ENCODE peak calls at places on chromosomes 12 and 14, in five cellular contexts. One of them, this sample, is unnamed.

GRCh38 chr14:23573384-23573783 is 5.2 kb downstream of the JPH4 start:
- DNase-seq in HFFc6: no peak
- DNase-seq in activated T-helper 2 cell treated with anti-CD3 and anti-CD28 coated beads, Interferon-gamma antibody, Interleukin-2, Interleukin-4, amounts not matched to agents 10 μg/mL and 5 μg/mL and 100 μg/mL, durations not matched to agents 14 hours and 24 hours and 36 hours: no peak
- DNase-seq in H4: no peak
- DNase-seq in HT1080: no peak
- DNase-seq in this sample: no peak

GRCh38 chr14:74571441-74571841 is 40.6 kb downstream of the LTBP2 start:
- DNase-seq in HFFc6: peak
- DNase-seq in activated T-helper 2 cell treated with anti-CD3 and anti-CD28 coated beads, Interferon-gamma antibody, Interleukin-2, Interleukin-4, amounts not matched to agents 10 μg/mL and 5 μg/mL and 100 μg/mL, durations not matched to agents 14 hours and 24 hours and 36 hours: no peak
- DNase-seq in H4: no peak
- DNase-seq in HT1080: no peak
- DNase-seq in this sample: peak

GRCh38 chr12:119154435-119154818 is 24.3 kb upstream of the HSPB8 start:
- DNase-seq in HFFc6: no peak
- DNase-seq in activated T-helper 2 cell treated with anti-CD3 and anti-CD28 coated beads, Interferon-gamma antibody, Interleukin-2, Interleukin-4, amounts not matched to agents 10 μg/mL and 5 μg/mL and 100 μg/mL, durations not matched to agents 14 hours and 24 hours and 36 hours: no peak
- DNase-seq in H4: no peak
- DNase-seq in HT1080: no peak
- DNase-seq in this sample: no peak

GRCh38 chr12:120711411-120711810 is 1.2 kb downstream of the UNC119B start:
- DNase-seq in HFFc6: no peak
- DNase-seq in activated T-helper 2 cell treated with anti-CD3 and anti-CD28 coated beads, Interferon-gamma antibody, Interleukin-2, Interleukin-4, amounts not matched to agents 10 μg/mL and 5 μg/mL and 100 μg/mL, durations not matched to agents 14 hours and 24 hours and 36 hours: no peak
- DNase-seq in H4: no peak
- DNase-seq in HT1080: no peak
- DNase-seq in this sample: no peak

GRCh38 chr12:40224439-40225291 is at the start of gene LRRK2:
- DNase-seq in HFFc6: peak
- DNase-seq in activated T-helper 2 cell treated with anti-CD3 and anti-CD28 coated beads, Interferon-gamma antibody, Interleukin-2, Interleukin-4, amounts not matched to agents 10 μg/mL and 5 μg/mL and 100 μg/mL, durations not matched to agents 14 hours and 24 hours and 36 hours: no peak
- DNase-seq in H4: peak
- DNase-seq in HT1080: peak
- DNase-seq in this sample: peak

GRCh38 chr12:47820631-47821345 is 1.1 kb upstream of the HDAC7 start:
- DNase-seq in HFFc6: peak
- DNase-seq in activated T-helper 2 cell treated with anti-CD3 and anti-CD28 coated beads, Interferon-gamma antibody, Interleukin-2, Interleukin-4, amounts not matched to agents 10 μg/mL and 5 μg/mL and 100 μg/mL, durations not matched to agents 14 hours and 24 hours and 36 hours: no peak
- DNase-seq in H4: peak
- DNase-seq in HT1080: peak
- DNase-seq in this sample: peak

GRCh38 chr14:80264698-80265097 is 53.4 kb upstream of the DIO2 start:
- DNase-seq in HFFc6: no peak
- DNase-seq in activated T-helper 2 cell treated with anti-CD3 and anti-CD28 coated beads, Interferon-gamma antibody, Interleukin-2, Interleukin-4, amounts not matched to agents 10 μg/mL and 5 μg/mL and 100 μg/mL, durations not matched to agents 14 hours and 24 hours and 36 hours: no peak
- DNase-seq in H4: no peak
- DNase-seq in HT1080: no peak
- DNase-seq in this sample: no peak

GRCh38 chr12:100375023-100375737 is 18.3 kb downstream of the SLC17A8 start:
- DNase-seq in HFFc6: no peak
- DNase-seq in activated T-helper 2 cell treated with anti-CD3 and anti-CD28 coated beads, Interferon-gamma antibody, Interleukin-2, Interleukin-4, amounts not matched to agents 10 μg/mL and 5 μg/mL and 100 μg/mL, durations not matched to agents 14 hours and 24 hours and 36 hours: no peak
- DNase-seq in H4: peak
- DNase-seq in HT1080: peak
- DNase-seq in this sample: no peak

GRCh38 chr14:83147006-83147405 is 1613.4 kb upstream of the SEL1L start:
- DNase-seq in HFFc6: no peak
- DNase-seq in activated T-helper 2 cell treated with anti-CD3 and anti-CD28 coated beads, Interferon-gamma antibody, Interleukin-2, Interleukin-4, amounts not matched to agents 10 μg/mL and 5 μg/mL and 100 μg/mL, durations not matched to agents 14 hours and 24 hours and 36 hours: no peak
- DNase-seq in H4: no peak
- DNase-seq in HT1080: peak
- DNase-seq in this sample: no peak

GRCh38 chr14:95220663-95221231 is 63.4 kb upstream of the DICER1 start:
- DNase-seq in HFFc6: no peak
- DNase-seq in activated T-helper 2 cell treated with anti-CD3 and anti-CD28 coated beads, Interferon-gamma antibody, Interleukin-2, Interleukin-4, amounts not matched to agents 10 μg/mL and 5 μg/mL and 100 μg/mL, durations not matched to agents 14 hours and 24 hours and 36 hours: no peak
- DNase-seq in H4: no peak
- DNase-seq in HT1080: peak
- DNase-seq in this sample: peak

GRCh38 chr14:104939666-104940410 is 15.2 kb downstream of the PLD4 start:
- DNase-seq in HFFc6: no peak
- DNase-seq in activated T-helper 2 cell treated with anti-CD3 and anti-CD28 coated beads, Interferon-gamma antibody, Interleukin-2, Interleukin-4, amounts not matched to agents 10 μg/mL and 5 μg/mL and 100 μg/mL, durations not matched to agents 14 hours and 24 hours and 36 hours: no peak
- DNase-seq in H4: no peak
- DNase-seq in HT1080: no peak
- DNase-seq in this sample: no peak

GRCh38 chr12:108996320-108996719 is 24.5 kb downstream of the SVOP start:
- DNase-seq in HFFc6: no peak
- DNase-seq in activated T-helper 2 cell treated with anti-CD3 and anti-CD28 coated beads, Interferon-gamma antibody, Interleukin-2, Interleukin-4, amounts not matched to agents 10 μg/mL and 5 μg/mL and 100 μg/mL, durations not matched to agents 14 hours and 24 hours and 36 hours: no peak
- DNase-seq in H4: no peak
- DNase-seq in HT1080: no peak
- DNase-seq in this sample: no peak

GRCh38 chr12:18888062-18888461 is 150.1 kb downstream of the CAPZA3 start:
- DNase-seq in HFFc6: no peak
- DNase-seq in activated T-helper 2 cell treated with anti-CD3 and anti-CD28 coated beads, Interferon-gamma antibody, Interleukin-2, Interleukin-4, amounts not matched to agents 10 μg/mL and 5 μg/mL and 100 μg/mL, durations not matched to agents 14 hours and 24 hours and 36 hours: no peak
- DNase-seq in H4: no peak
- DNase-seq in HT1080: no peak
- DNase-seq in this sample: no peak

GRCh38 chr14:74245292-74245691 is 6.0 kb downstream of the VSX2 start:
- DNase-seq in HFFc6: no peak
- DNase-seq in activated T-helper 2 cell treated with anti-CD3 and anti-CD28 coated beads, Interferon-gamma antibody, Interleukin-2, Interleukin-4, amounts not matched to agents 10 μg/mL and 5 μg/mL and 100 μg/mL, durations not matched to agents 14 hours and 24 hours and 36 hours: no peak
- DNase-seq in H4: no peak
- DNase-seq in HT1080: no peak
- DNase-seq in this sample: no peak

GRCh38 chr12:95131589-95132335 is 58.3 kb upstream of the NR2C1 start:
- DNase-seq in HFFc6: no peak
- DNase-seq in activated T-helper 2 cell treated with anti-CD3 and anti-CD28 coated beads, Interferon-gamma antibody, Interleukin-2, Interleukin-4, amounts not matched to agents 10 μg/mL and 5 μg/mL and 100 μg/mL, durations not matched to agents 14 hours and 24 hours and 36 hours: no peak
- DNase-seq in H4: no peak
- DNase-seq in HT1080: no peak
- DNase-seq in this sample: no peak

GRCh38 chr14:34365309-34365915 is 96.6 kb downstream of the SPTSSA start:
- DNase-seq in HFFc6: no peak
- DNase-seq in activated T-helper 2 cell treated with anti-CD3 and anti-CD28 coated beads, Interferon-gamma antibody, Interleukin-2, Interleukin-4, amounts not matched to agents 10 μg/mL and 5 μg/mL and 100 μg/mL, durations not matched to agents 14 hours and 24 hours and 36 hours: no peak
- DNase-seq in H4: no peak
- DNase-seq in HT1080: no peak
- DNase-seq in this sample: no peak

GRCh38 chr12:51630256-51630880 is 39.3 kb downstream of the SCN8A start:
- DNase-seq in HFFc6: no peak
- DNase-seq in activated T-helper 2 cell treated with anti-CD3 and anti-CD28 coated beads, Interferon-gamma antibody, Interleukin-2, Interleukin-4, amounts not matched to agents 10 μg/mL and 5 μg/mL and 100 μg/mL, durations not matched to agents 14 hours and 24 hours and 36 hours: no peak
- DNase-seq in H4: no peak
- DNase-seq in HT1080: no peak
- DNase-seq in this sample: no peak

GRCh38 chr12:117514016-117514415 is 152.6 kb upstream of the NOS1 start:
- DNase-seq in HFFc6: no peak
- DNase-seq in activated T-helper 2 cell treated with anti-CD3 and anti-CD28 coated beads, Interferon-gamma antibody, Interleukin-2, Interleukin-4, amounts not matched to agents 10 μg/mL and 5 μg/mL and 100 μg/mL, durations not matched to agents 14 hours and 24 hours and 36 hours: no peak
- DNase-seq in H4: no peak
- DNase-seq in HT1080: no peak
- DNase-seq in this sample: no peak

GRCh38 chr14:101945171-101945570 is 19.2 kb upstream of the DYNC1H1 start:
- DNase-seq in HFFc6: no peak
- DNase-seq in activated T-helper 2 cell treated with anti-CD3 and anti-CD28 coated beads, Interferon-gamma antibody, Interleukin-2, Interleukin-4, amounts not matched to agents 10 μg/mL and 5 μg/mL and 100 μg/mL, durations not matched to agents 14 hours and 24 hours and 36 hours: no peak
- DNase-seq in H4: no peak
- DNase-seq in HT1080: no peak
- DNase-seq in this sample: no peak

GRCh38 chr12:122005252-122005651 is 16.4 kb upstream of the BCL7A start:
- DNase-seq in HFFc6: no peak
- DNase-seq in activated T-helper 2 cell treated with anti-CD3 and anti-CD28 coated beads, Interferon-gamma antibody, Interleukin-2, Interleukin-4, amounts not matched to agents 10 μg/mL and 5 μg/mL and 100 μg/mL, durations not matched to agents 14 hours and 24 hours and 36 hours: no peak
- DNase-seq in H4: no peak
- DNase-seq in HT1080: no peak
- DNase-seq in this sample: no peak

GRCh38 chr12:114812858-114813761 is 129.1 kb upstream of the TBX3 start:
- DNase-seq in HFFc6: no peak
- DNase-seq in activated T-helper 2 cell treated with anti-CD3 and anti-CD28 coated beads, Interferon-gamma antibody, Interleukin-2, Interleukin-4, amounts not matched to agents 10 μg/mL and 5 μg/mL and 100 μg/mL, durations not matched to agents 14 hours and 24 hours and 36 hours: no peak
- DNase-seq in H4: peak
- DNase-seq in HT1080: no peak
- DNase-seq in this sample: no peak

GRCh38 chr12:117134059-117134458 is 34.8 kb upstream of the TESC start:
- DNase-seq in HFFc6: no peak
- DNase-seq in activated T-helper 2 cell treated with anti-CD3 and anti-CD28 coated beads, Interferon-gamma antibody, Interleukin-2, Interleukin-4, amounts not matched to agents 10 μg/mL and 5 μg/mL and 100 μg/mL, durations not matched to agents 14 hours and 24 hours and 36 hours: peak
- DNase-seq in H4: no peak
- DNase-seq in HT1080: no peak
- DNase-seq in this sample: no peak

GRCh38 chr14:99211410-99211809 is 60.6 kb downstream of the BCL11B start:
- DNase-seq in HFFc6: no peak
- DNase-seq in activated T-helper 2 cell treated with anti-CD3 and anti-CD28 coated beads, Interferon-gamma antibody, Interleukin-2, Interleukin-4, amounts not matched to agents 10 μg/mL and 5 μg/mL and 100 μg/mL, durations not matched to agents 14 hours and 24 hours and 36 hours: no peak
- DNase-seq in H4: no peak
- DNase-seq in HT1080: no peak
- DNase-seq in this sample: no peak

GRCh38 chr12:101414533-101415119 is 7.1 kb upstream of the ARL1 start:
- DNase-seq in HFFc6: peak
- DNase-seq in activated T-helper 2 cell treated with anti-CD3 and anti-CD28 coated beads, Interferon-gamma antibody, Interleukin-2, Interleukin-4, amounts not matched to agents 10 μg/mL and 5 μg/mL and 100 μg/mL, durations not matched to agents 14 hours and 24 hours and 36 hours: no peak
- DNase-seq in H4: peak
- DNase-seq in HT1080: peak
- DNase-seq in this sample: peak

GRCh38 chr14:59333668-59334067 is 131.5 kb downstream of the GPR135 start:
- DNase-seq in HFFc6: peak
- DNase-seq in activated T-helper 2 cell treated with anti-CD3 and anti-CD28 coated beads, Interferon-gamma antibody, Interleukin-2, Interleukin-4, amounts not matched to agents 10 μg/mL and 5 μg/mL and 100 μg/mL, durations not matched to agents 14 hours and 24 hours and 36 hours: no peak
- DNase-seq in H4: no peak
- DNase-seq in HT1080: peak
- DNase-seq in this sample: peak

GRCh38 chr14:65412881-65413738 is 580 bp downstream of the FUT8 start:
- DNase-seq in HFFc6: peak
- DNase-seq in activated T-helper 2 cell treated with anti-CD3 and anti-CD28 coated beads, Interferon-gamma antibody, Interleukin-2, Interleukin-4, amounts not matched to agents 10 μg/mL and 5 μg/mL and 100 μg/mL, durations not matched to agents 14 hours and 24 hours and 36 hours: no peak
- DNase-seq in H4: peak
- DNase-seq in HT1080: peak
- DNase-seq in this sample: peak

GRCh38 chr14:35305633-35306032 is 13.5 kb downstream of the PSMA6 start:
- DNase-seq in HFFc6: no peak
- DNase-seq in activated T-helper 2 cell treated with anti-CD3 and anti-CD28 coated beads, Interferon-gamma antibody, Interleukin-2, Interleukin-4, amounts not matched to agents 10 μg/mL and 5 μg/mL and 100 μg/mL, durations not matched to agents 14 hours and 24 hours and 36 hours: no peak
- DNase-seq in H4: no peak
- DNase-seq in HT1080: no peak
- DNase-seq in this sample: no peak

GRCh38 chr12:102462803-102463499 is 17.4 kb downstream of the IGF1 start:
- DNase-seq in HFFc6: no peak
- DNase-seq in activated T-helper 2 cell treated with anti-CD3 and anti-CD28 coated beads, Interferon-gamma antibody, Interleukin-2, Interleukin-4, amounts not matched to agents 10 μg/mL and 5 μg/mL and 100 μg/mL, durations not matched to agents 14 hours and 24 hours and 36 hours: no peak
- DNase-seq in H4: no peak
- DNase-seq in HT1080: peak
- DNase-seq in this sample: no peak

GRCh38 chr14:94880805-94881204 is 110.9 kb upstream of the GSC start:
- DNase-seq in HFFc6: no peak
- DNase-seq in activated T-helper 2 cell treated with anti-CD3 and anti-CD28 coated beads, Interferon-gamma antibody, Interleukin-2, Interleukin-4, amounts not matched to agents 10 μg/mL and 5 μg/mL and 100 μg/mL, durations not matched to agents 14 hours and 24 hours and 36 hours: no peak
- DNase-seq in H4: no peak
- DNase-seq in HT1080: no peak
- DNase-seq in this sample: no peak

GRCh38 chr12:12776261-12776660 is 9.2 kb upstream of the APOLD1 start:
- DNase-seq in HFFc6: no peak
- DNase-seq in activated T-helper 2 cell treated with anti-CD3 and anti-CD28 coated beads, Interferon-gamma antibody, Interleukin-2, Interleukin-4, amounts not matched to agents 10 μg/mL and 5 μg/mL and 100 μg/mL, durations not matched to agents 14 hours and 24 hours and 36 hours: no peak
- DNase-seq in H4: no peak
- DNase-seq in HT1080: peak
- DNase-seq in this sample: peak

GRCh38 chr14:55481769-55482168 is 41.4 kb upstream of the TBPL2 start:
- DNase-seq in HFFc6: no peak
- DNase-seq in activated T-helper 2 cell treated with anti-CD3 and anti-CD28 coated beads, Interferon-gamma antibody, Interleukin-2, Interleukin-4, amounts not matched to agents 10 μg/mL and 5 μg/mL and 100 μg/mL, durations not matched to agents 14 hours and 24 hours and 36 hours: no peak
- DNase-seq in H4: no peak
- DNase-seq in HT1080: no peak
- DNase-seq in this sample: no peak

GRCh38 chr14:74905595-74906142 is 17.4 kb downstream of the RPS6KL1 start:
- DNase-seq in HFFc6: peak
- DNase-seq in activated T-helper 2 cell treated with anti-CD3 and anti-CD28 coated beads, Interferon-gamma antibody, Interleukin-2, Interleukin-4, amounts not matched to agents 10 μg/mL and 5 μg/mL and 100 μg/mL, durations not matched to agents 14 hours and 24 hours and 36 hours: peak
- DNase-seq in H4: no peak
- DNase-seq in HT1080: peak
- DNase-seq in this sample: no peak

GRCh38 chr12:32397703-32398102 is 1.7 kb upstream of the FGD4 start:
- DNase-seq in HFFc6: no peak
- DNase-seq in activated T-helper 2 cell treated with anti-CD3 and anti-CD28 coated beads, Interferon-gamma antibody, Interleukin-2, Interleukin-4, amounts not matched to agents 10 μg/mL and 5 μg/mL and 100 μg/mL, durations not matched to agents 14 hours and 24 hours and 36 hours: no peak
- DNase-seq in H4: no peak
- DNase-seq in HT1080: no peak
- DNase-seq in this sample: no peak

GRCh38 chr14:55277972-55278740 is 6.9 kb downstream of the FBXO34 start:
- DNase-seq in HFFc6: no peak
- DNase-seq in activated T-helper 2 cell treated with anti-CD3 and anti-CD28 coated beads, Interferon-gamma antibody, Interleukin-2, Interleukin-4, amounts not matched to agents 10 μg/mL and 5 μg/mL and 100 μg/mL, durations not matched to agents 14 hours and 24 hours and 36 hours: no peak
- DNase-seq in H4: no peak
- DNase-seq in HT1080: no peak
- DNase-seq in this sample: no peak

GRCh38 chr14:71318097-71318459 is 410.8 kb downstream of the PCNX1 start:
- DNase-seq in HFFc6: no peak
- DNase-seq in activated T-helper 2 cell treated with anti-CD3 and anti-CD28 coated beads, Interferon-gamma antibody, Interleukin-2, Interleukin-4, amounts not matched to agents 10 μg/mL and 5 μg/mL and 100 μg/mL, durations not matched to agents 14 hours and 24 hours and 36 hours: no peak
- DNase-seq in H4: no peak
- DNase-seq in HT1080: no peak
- DNase-seq in this sample: no peak

GRCh38 chr14:97267509-97267908 is 470.3 kb downstream of the VRK1 start:
- DNase-seq in HFFc6: no peak
- DNase-seq in activated T-helper 2 cell treated with anti-CD3 and anti-CD28 coated beads, Interferon-gamma antibody, Interleukin-2, Interleukin-4, amounts not matched to agents 10 μg/mL and 5 μg/mL and 100 μg/mL, durations not matched to agents 14 hours and 24 hours and 36 hours: no peak
- DNase-seq in H4: no peak
- DNase-seq in HT1080: no peak
- DNase-seq in this sample: no peak

GRCh38 chr12:112096667-112097066 is 11.9 kb downstream of the NAA25 start:
- DNase-seq in HFFc6: peak
- DNase-seq in activated T-helper 2 cell treated with anti-CD3 and anti-CD28 coated beads, Interferon-gamma antibody, Interleukin-2, Interleukin-4, amounts not matched to agents 10 μg/mL and 5 μg/mL and 100 μg/mL, durations not matched to agents 14 hours and 24 hours and 36 hours: no peak
- DNase-seq in H4: no peak
- DNase-seq in HT1080: peak
- DNase-seq in this sample: peak

GRCh38 chr12:75660805-75661404 is 149.5 kb upstream of the KRR1 start:
- DNase-seq in HFFc6: peak
- DNase-seq in activated T-helper 2 cell treated with anti-CD3 and anti-CD28 coated beads, Interferon-gamma antibody, Interleukin-2, Interleukin-4, amounts not matched to agents 10 μg/mL and 5 μg/mL and 100 μg/mL, durations not matched to agents 14 hours and 24 hours and 36 hours: no peak
- DNase-seq in H4: peak
- DNase-seq in HT1080: peak
- DNase-seq in this sample: peak

GRCh38 chr12:46556820-46557524 is 184.4 kb upstream of the SLC38A2 start:
- DNase-seq in HFFc6: peak
- DNase-seq in activated T-helper 2 cell treated with anti-CD3 and anti-CD28 coated beads, Interferon-gamma antibody, Interleukin-2, Interleukin-4, amounts not matched to agents 10 μg/mL and 5 μg/mL and 100 μg/mL, durations not matched to agents 14 hours and 24 hours and 36 hours: no peak
- DNase-seq in H4: peak
- DNase-seq in HT1080: peak
- DNase-seq in this sample: peak

GRCh38 chr14:52046376-52046917 is 22.4 kb downstream of the NID2 start:
- DNase-seq in HFFc6: no peak
- DNase-seq in activated T-helper 2 cell treated with anti-CD3 and anti-CD28 coated beads, Interferon-gamma antibody, Interleukin-2, Interleukin-4, amounts not matched to agents 10 μg/mL and 5 μg/mL and 100 μg/mL, durations not matched to agents 14 hours and 24 hours and 36 hours: no peak
- DNase-seq in H4: no peak
- DNase-seq in HT1080: no peak
- DNase-seq in this sample: no peak

This sample was measured in NCI-H226.